ENCODE peak calls at places on chromosomes 2 and 18, in four cellular contexts. One of them, this sample, is unnamed.

GRCh38 chr2:229270551-229271410 is at the start of gene PID1:
- DNase-seq in WTC11: peak
- DNase-seq in K562: no peak
- DNase-seq in HepG2: no peak
- DNase-seq in this sample: peak

GRCh38 chr18:6520901-6521300 is 106.2 kb upstream of the L3MBTL4 start:
- DNase-seq in K562: no peak
- DNase-seq in WTC11: no peak
- DNase-seq in HepG2: no peak
- DNase-seq in this sample: no peak

GRCh38 chr2:9736008-9736407 is 105.2 kb upstream of the YWHAQ start:
- DNase-seq in K562: no peak
- DNase-seq in WTC11: no peak
- DNase-seq in HepG2: no peak
- DNase-seq in this sample: no peak

GRCh38 chr18:21315741-21316187 is 73.7 kb downstream of the GREB1L start:
- DNase-seq in HepG2: peak
- DNase-seq in K562: no peak
- DNase-seq in WTC11: peak
- DNase-seq in this sample: peak

GRCh38 chr18:35851286-35851967 is 121.1 kb upstream of the RMP24 start:
- DNase-seq in K562: no peak
- DNase-seq in WTC11: peak
- DNase-seq in HepG2: no peak
- DNase-seq in this sample: no peak

GRCh38 chr2:208142925-208143799 is 2.8 kb downstream of the CRYGB start:
- DNase-seq in WTC11: no peak
- DNase-seq in HepG2: peak
- DNase-seq in K562: no peak
- DNase-seq in this sample: no peak

GRCh38 chr2:235605999-235606715 is 112.3 kb downstream of the AGAP1 start:
- DNase-seq in K562: no peak
- DNase-seq in WTC11: no peak
- DNase-seq in HepG2: no peak
- DNase-seq in this sample: no peak

GRCh38 chr2:71385008-71385407 is 53.4 kb downstream of the ZNF638 start:
- DNase-seq in HepG2: no peak
- DNase-seq in WTC11: no peak
- DNase-seq in K562: no peak
- DNase-seq in this sample: no peak

GRCh38 chr2:19739256-19739655 is 162.5 kb downstream of the TTC32 start:
- DNase-seq in HepG2: no peak
- DNase-seq in K562: no peak
- DNase-seq in WTC11: no peak
- DNase-seq in this sample: no peak

GRCh38 chr2:128617029-128617590 is 298.4 kb upstream of the HS6ST1 start:
- DNase-seq in WTC11: no peak
- DNase-seq in K562: no peak
- DNase-seq in HepG2: no peak
- DNase-seq in this sample: no peak

GRCh38 chr2:170013802-170014551 is 164.0 kb upstream of the MYO3B start:
- DNase-seq in WTC11: peak
- DNase-seq in K562: peak
- DNase-seq in HepG2: no peak
- DNase-seq in this sample: peak

GRCh38 chr18:48896326-48896874 is 54.4 kb downstream of the SMAD7 start:
- DNase-seq in WTC11: no peak
- DNase-seq in K562: no peak
- DNase-seq in HepG2: no peak
- DNase-seq in this sample: no peak

GRCh38 chr18:79735071-79735980 is 55.7 kb downstream of the CTDP1 start:
- DNase-seq in WTC11: no peak
- DNase-seq in K562: no peak
- DNase-seq in HepG2: no peak
- DNase-seq in this sample: no peak

GRCh38 chr18:79736846-79737245 is 57.2 kb downstream of the CTDP1 start:
- DNase-seq in HepG2: no peak
- DNase-seq in WTC11: no peak
- DNase-seq in K562: no peak
- DNase-seq in this sample: no peak

GRCh38 chr18:79737426-79737825 is 57.8 kb downstream of the CTDP1 start:
- DNase-seq in WTC11: no peak
- DNase-seq in HepG2: no peak
- DNase-seq in K562: no peak
- DNase-seq in this sample: no peak

GRCh38 chr18:79738041-79738461 is 58.4 kb downstream of the CTDP1 start:
- DNase-seq in HepG2: no peak
- DNase-seq in WTC11: no peak
- DNase-seq in K562: no peak
- DNase-seq in this sample: no peak

GRCh38 chr18:79736230-79736629 is 56.6 kb downstream of the CTDP1 start:
- DNase-seq in WTC11: no peak
- DNase-seq in HepG2: no peak
- DNase-seq in K562: no peak
- DNase-seq in this sample: no peak
- TF ChIP-seq ELF4 in WTC11: no peak
- TF ChIP-seq ELF4 in HepG2: no peak
- TF ChIP-seq ELF4 in K562: no peak
- TF ChIP-seq ELF4 in this sample: no peak

DNA sequence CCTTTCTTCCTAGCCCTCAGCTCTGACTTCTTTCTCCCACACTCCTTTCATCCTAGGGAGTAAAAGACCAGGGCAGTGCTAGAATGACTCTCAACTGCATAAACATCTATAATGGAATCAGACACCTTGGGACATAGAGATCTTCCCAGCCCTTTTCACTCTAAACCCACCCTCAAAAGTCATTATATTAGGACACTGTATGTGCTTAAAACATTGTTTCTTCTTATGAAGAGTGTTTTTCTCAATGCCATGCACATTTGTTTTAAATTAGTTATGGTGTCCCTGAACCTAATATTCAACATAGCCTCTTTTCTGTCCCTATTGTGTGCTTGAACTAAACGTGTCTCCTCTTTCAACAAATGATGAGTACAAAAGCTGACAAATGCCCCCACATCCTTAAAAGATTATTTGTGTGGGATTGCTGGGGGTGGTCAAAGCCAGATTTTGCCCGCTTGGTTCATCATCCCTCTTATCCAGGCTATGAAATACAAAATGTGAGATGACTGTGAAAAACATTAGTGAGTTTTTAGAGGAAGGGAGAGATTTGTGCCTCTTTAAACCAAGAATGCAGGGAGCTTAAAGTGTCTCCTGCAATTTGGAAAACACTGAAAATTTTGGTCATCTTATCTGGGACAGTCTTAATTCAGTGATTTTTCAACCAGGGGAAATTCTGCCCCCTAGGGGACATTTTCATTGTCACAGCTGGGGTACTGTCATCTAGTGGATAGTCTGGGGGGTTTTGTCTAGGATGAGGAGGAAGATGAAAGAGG is 29.0 kb downstream of the SERPINB5 start:
- DNase-seq in HepG2: peak
- DNase-seq in WTC11: peak
- DNase-seq in K562: peak
- DNase-seq in this sample: peak
- TF ChIP-seq ELF4 in HepG2: no peak
- TF ChIP-seq ELF4 in WTC11: no peak
- TF ChIP-seq ELF4 in K562: no peak
- TF ChIP-seq ELF4 in this sample: no peak

DNA sequence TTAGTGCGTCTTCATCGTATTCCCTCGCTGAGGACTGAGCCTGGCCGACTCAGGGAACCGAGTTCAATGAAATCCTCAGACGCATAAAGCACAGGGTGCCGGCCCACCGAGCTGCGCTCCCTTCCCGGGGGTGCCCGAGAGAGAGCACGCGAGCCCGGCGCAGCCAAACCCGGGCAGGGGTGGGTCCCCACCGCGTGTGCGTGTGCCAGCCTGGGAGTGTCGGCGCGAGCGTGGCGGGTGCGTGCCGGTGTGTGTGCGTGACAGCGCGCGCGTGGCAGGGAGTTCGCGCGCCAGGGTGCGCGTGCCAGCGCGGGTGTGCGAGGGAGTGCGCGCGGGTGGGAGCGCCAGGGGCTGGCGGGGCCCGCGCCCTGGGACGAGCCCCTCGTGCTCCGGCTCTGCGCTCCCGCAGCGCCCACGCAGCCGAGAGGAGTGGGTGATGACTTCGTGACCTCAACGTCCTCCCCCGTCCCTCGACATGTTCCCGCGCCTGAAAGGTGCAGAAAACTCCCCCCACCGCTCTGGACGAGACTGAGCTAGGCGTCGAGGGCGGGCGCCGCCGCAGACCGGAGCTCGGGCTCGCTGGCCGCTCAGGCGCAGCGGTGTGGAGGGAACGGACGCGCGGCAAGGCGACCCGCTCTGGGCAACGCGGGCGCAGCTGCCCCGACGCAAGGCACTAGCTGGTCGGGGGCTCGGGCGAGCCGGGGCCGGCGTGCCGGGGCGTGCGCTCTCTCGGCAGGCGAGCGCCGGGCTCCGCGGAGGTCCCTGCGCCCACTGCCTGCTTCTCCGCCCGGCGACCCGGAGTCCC is 583.0 kb downstream of the ZEB2 start:
- DNase-seq in K562: no peak
- DNase-seq in HepG2: no peak
- DNase-seq in WTC11: peak
- DNase-seq in this sample: peak
- TF ChIP-seq ELF4 in K562: no peak
- TF ChIP-seq ELF4 in HepG2: no peak
- TF ChIP-seq ELF4 in WTC11: no peak
- TF ChIP-seq ELF4 in this sample: no peak

GRCh38 chr2:224875153-224875552 is 159.0 kb upstream of the CCDC195 start:
- DNase-seq in K562: no peak
- DNase-seq in HepG2: no peak
- DNase-seq in WTC11: no peak
- DNase-seq in this sample: no peak
- TF ChIP-seq ELF4 in K562: no peak
- TF ChIP-seq ELF4 in HepG2: no peak
- TF ChIP-seq ELF4 in WTC11: no peak
- TF ChIP-seq ELF4 in this sample: no peak

GRCh38 chr18:31513189-31513907 is 15.4 kb downstream of the DSG2 start:
- DNase-seq in K562: no peak
- DNase-seq in HepG2: peak
- DNase-seq in WTC11: no peak
- DNase-seq in this sample: no peak
- TF ChIP-seq ELF4 in K562: no peak
- TF ChIP-seq ELF4 in HepG2: no peak
- TF ChIP-seq ELF4 in WTC11: no peak
- TF ChIP-seq ELF4 in this sample: no peak

DNA sequence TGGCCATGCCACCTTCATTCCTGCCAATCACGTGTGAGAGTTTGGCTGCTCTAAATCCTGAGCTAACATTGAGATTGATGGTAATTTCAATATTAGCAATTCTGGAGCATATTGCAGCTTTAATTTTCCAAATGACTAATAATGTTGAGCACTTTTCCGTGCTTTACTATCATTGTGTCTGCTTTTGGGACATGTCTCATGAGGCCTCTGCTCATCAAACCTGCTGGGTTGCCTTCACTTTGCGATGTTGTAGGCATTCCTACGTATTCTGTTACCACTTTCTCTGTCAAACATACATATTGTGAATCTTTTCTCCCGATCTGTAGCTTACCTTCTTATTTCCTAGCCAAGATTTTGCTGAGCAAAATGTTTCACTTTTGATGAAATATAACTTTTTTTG is 466.6 kb downstream of the GALR1 start:
- DNase-seq in K562: no peak
- DNase-seq in WTC11: no peak
- DNase-seq in HepG2: no peak
- DNase-seq in this sample: no peak
- TF ChIP-seq ELF4 in K562: no peak
- TF ChIP-seq ELF4 in WTC11: no peak
- TF ChIP-seq ELF4 in HepG2: no peak
- TF ChIP-seq ELF4 in this sample: no peak

GRCh38 chr2:151306621-151307020 is 17.2 kb upstream of the NMI start:
- DNase-seq in HepG2: no peak
- DNase-seq in WTC11: no peak
- DNase-seq in K562: no peak
- DNase-seq in this sample: no peak
- TF ChIP-seq ELF4 in HepG2: no peak
- TF ChIP-seq ELF4 in WTC11: no peak
- TF ChIP-seq ELF4 in K562: no peak
- TF ChIP-seq ELF4 in this sample: no peak

This sample was measured in HEK293T.